ENCODE peak calls at places on chromosomes 2 and 18, in ten cellular contexts. One of them, this sample, is unnamed.

GRCh38 chr2:9768388-9768787 is 74.9 kb upstream of the TAF1B start:
- DNase-seq in germinal center: no peak
- DNase-seq in NCI-H187: peak; percentile 95
- DNase-seq in ovary: no peak
- DNase-seq in activated CD8-positive, alpha-beta T cell treated with anti-CD3 and anti-CD28 coated beads for 36 hours: no peak
- DNase-seq in activated naive CD4-positive, alpha-beta T cell treated with anti-CD3 and anti-CD28 coated beads, Interleukin-2, amount 50 U/mL, for 16 hours: no peak
- DNase-seq in cardiac muscle cell: no peak
- DNase-seq in OCI-M1: peak; percentile 27
- DNase-seq in GM12891: no peak
- DNase-seq in amygdala: no peak
- DNase-seq in this sample: no peak

GRCh38 chr18:43485565-43485964 is 208.3 kb upstream of the SYT4 start:
- DNase-seq in germinal center: no peak
- DNase-seq in NCI-H187: no peak
- DNase-seq in ovary: no peak
- DNase-seq in activated CD8-positive, alpha-beta T cell treated with anti-CD3 and anti-CD28 coated beads for 36 hours: no peak
- DNase-seq in activated naive CD4-positive, alpha-beta T cell treated with anti-CD3 and anti-CD28 coated beads, Interleukin-2, amount 50 U/mL, for 16 hours: no peak
- DNase-seq in cardiac muscle cell: no peak
- DNase-seq in OCI-M1: no peak
- DNase-seq in GM12891: no peak
- DNase-seq in amygdala: no peak
- DNase-seq in this sample: no peak

GRCh38 chr2:834233-834632 is 116.4 kb upstream of the SNTG2 start:
- DNase-seq in germinal center: no peak
- DNase-seq in NCI-H187: no peak
- DNase-seq in ovary: no peak
- DNase-seq in activated CD8-positive, alpha-beta T cell treated with anti-CD3 and anti-CD28 coated beads for 36 hours: no peak
- DNase-seq in activated naive CD4-positive, alpha-beta T cell treated with anti-CD3 and anti-CD28 coated beads, Interleukin-2, amount 50 U/mL, for 16 hours: no peak
- DNase-seq in cardiac muscle cell: no peak
- DNase-seq in OCI-M1: no peak
- DNase-seq in GM12891: no peak
- DNase-seq in amygdala: no peak
- DNase-seq in this sample: no peak

GRCh38 chr2:26457695-26458364 is 20.1 kb downstream of the OTOF start:
- DNase-seq in germinal center: no peak
- DNase-seq in NCI-H187: no peak
- DNase-seq in ovary: no peak
- DNase-seq in activated CD8-positive, alpha-beta T cell treated with anti-CD3 and anti-CD28 coated beads for 36 hours: no peak
- DNase-seq in activated naive CD4-positive, alpha-beta T cell treated with anti-CD3 and anti-CD28 coated beads, Interleukin-2, amount 50 U/mL, for 16 hours: no peak
- DNase-seq in cardiac muscle cell: peak; percentile 24
- DNase-seq in OCI-M1: no peak
- DNase-seq in GM12891: no peak
- DNase-seq in amygdala: no peak
- DNase-seq in this sample: no peak

GRCh38 chr2:63432373-63432772 is 155.9 kb downstream of the WDPCP start:
- DNase-seq in germinal center: no peak
- DNase-seq in NCI-H187: no peak
- DNase-seq in ovary: no peak
- DNase-seq in activated CD8-positive, alpha-beta T cell treated with anti-CD3 and anti-CD28 coated beads for 36 hours: no peak
- DNase-seq in activated naive CD4-positive, alpha-beta T cell treated with anti-CD3 and anti-CD28 coated beads, Interleukin-2, amount 50 U/mL, for 16 hours: no peak
- DNase-seq in cardiac muscle cell: peak; percentile 53
- DNase-seq in OCI-M1: peak; percentile 7
- DNase-seq in GM12891: no peak
- DNase-seq in amygdala: no peak
- DNase-seq in this sample: no peak

GRCh38 chr2:99984781-99985525 is 157.4 kb downstream of the AFF3 start:
- DNase-seq in germinal center: no peak
- DNase-seq in NCI-H187: no peak
- DNase-seq in ovary: no peak
- DNase-seq in activated CD8-positive, alpha-beta T cell treated with anti-CD3 and anti-CD28 coated beads for 36 hours: no peak
- DNase-seq in activated naive CD4-positive, alpha-beta T cell treated with anti-CD3 and anti-CD28 coated beads, Interleukin-2, amount 50 U/mL, for 16 hours: no peak
- DNase-seq in cardiac muscle cell: peak; percentile 16
- DNase-seq in OCI-M1: no peak
- DNase-seq in GM12891: no peak
- DNase-seq in amygdala: no peak
- DNase-seq in this sample: no peak

GRCh38 chr2:171523969-171524401 is 1.7 kb downstream of the CYBRD1 start:
- DNase-seq in germinal center: no peak
- DNase-seq in NCI-H187: no peak
- DNase-seq in ovary: no peak
- DNase-seq in activated CD8-positive, alpha-beta T cell treated with anti-CD3 and anti-CD28 coated beads for 36 hours: no peak
- DNase-seq in activated naive CD4-positive, alpha-beta T cell treated with anti-CD3 and anti-CD28 coated beads, Interleukin-2, amount 50 U/mL, for 16 hours: no peak
- DNase-seq in cardiac muscle cell: peak; percentile 48
- DNase-seq in OCI-M1: no peak
- DNase-seq in GM12891: no peak
- DNase-seq in amygdala: no peak
- DNase-seq in this sample: no peak

GRCh38 chr2:182915369-182916326 is 49.2 kb upstream of the FRZB start:
- DNase-seq in germinal center: no peak
- DNase-seq in NCI-H187: no peak
- DNase-seq in ovary: no peak
- DNase-seq in activated CD8-positive, alpha-beta T cell treated with anti-CD3 and anti-CD28 coated beads for 36 hours: no peak
- DNase-seq in activated naive CD4-positive, alpha-beta T cell treated with anti-CD3 and anti-CD28 coated beads, Interleukin-2, amount 50 U/mL, for 16 hours: no peak
- DNase-seq in cardiac muscle cell: peak; percentile 29
- DNase-seq in OCI-M1: no peak
- DNase-seq in GM12891: no peak
- DNase-seq in amygdala: no peak
- DNase-seq in this sample: peak; percentile 21

GRCh38 chr18:22300665-22301636 is 116.8 kb downstream of the CTAGE1 start:
- DNase-seq in germinal center: no peak
- DNase-seq in NCI-H187: no peak
- DNase-seq in ovary: no peak
- DNase-seq in activated CD8-positive, alpha-beta T cell treated with anti-CD3 and anti-CD28 coated beads for 36 hours: no peak
- DNase-seq in activated naive CD4-positive, alpha-beta T cell treated with anti-CD3 and anti-CD28 coated beads, Interleukin-2, amount 50 U/mL, for 16 hours: no peak
- DNase-seq in cardiac muscle cell: peak; percentile 59
- DNase-seq in OCI-M1: peak; percentile 91
- DNase-seq in GM12891: no peak
- DNase-seq in amygdala: no peak
- DNase-seq in this sample: no peak

GRCh38 chr2:38268691-38269309 is 108.3 kb downstream of the ATL2 start:
- DNase-seq in germinal center: no peak
- DNase-seq in NCI-H187: no peak
- DNase-seq in ovary: no peak
- DNase-seq in activated CD8-positive, alpha-beta T cell treated with anti-CD3 and anti-CD28 coated beads for 36 hours: no peak
- DNase-seq in activated naive CD4-positive, alpha-beta T cell treated with anti-CD3 and anti-CD28 coated beads, Interleukin-2, amount 50 U/mL, for 16 hours: no peak
- DNase-seq in cardiac muscle cell: no peak
- DNase-seq in OCI-M1: peak; percentile 27
- DNase-seq in GM12891: no peak
- DNase-seq in amygdala: no peak
- DNase-seq in this sample: no peak

GRCh38 chr2:116510117-116510671 is 1304.3 kb upstream of the DDX18 start:
- DNase-seq in germinal center: no peak
- DNase-seq in NCI-H187: no peak
- DNase-seq in ovary: no peak
- DNase-seq in activated CD8-positive, alpha-beta T cell treated with anti-CD3 and anti-CD28 coated beads for 36 hours: no peak
- DNase-seq in activated naive CD4-positive, alpha-beta T cell treated with anti-CD3 and anti-CD28 coated beads, Interleukin-2, amount 50 U/mL, for 16 hours: no peak
- DNase-seq in cardiac muscle cell: peak; percentile 14
- DNase-seq in OCI-M1: peak; percentile 54
- DNase-seq in GM12891: no peak
- DNase-seq in amygdala: no peak
- DNase-seq in this sample: no peak

GRCh38 chr2:154537024-154537423 is 161.5 kb upstream of the KCNJ3 start:
- DNase-seq in germinal center: no peak
- DNase-seq in NCI-H187: no peak
- DNase-seq in ovary: no peak
- DNase-seq in activated CD8-positive, alpha-beta T cell treated with anti-CD3 and anti-CD28 coated beads for 36 hours: no peak
- DNase-seq in activated naive CD4-positive, alpha-beta T cell treated with anti-CD3 and anti-CD28 coated beads, Interleukin-2, amount 50 U/mL, for 16 hours: no peak
- DNase-seq in cardiac muscle cell: no peak
- DNase-seq in OCI-M1: no peak
- DNase-seq in GM12891: no peak
- DNase-seq in amygdala: no peak
- DNase-seq in this sample: no peak

GRCh38 chr2:191319181-191319580 is 74.0 kb downstream of the MYO1B start:
- DNase-seq in germinal center: no peak
- DNase-seq in NCI-H187: no peak
- DNase-seq in ovary: no peak
- DNase-seq in activated CD8-positive, alpha-beta T cell treated with anti-CD3 and anti-CD28 coated beads for 36 hours: no peak
- DNase-seq in activated naive CD4-positive, alpha-beta T cell treated with anti-CD3 and anti-CD28 coated beads, Interleukin-2, amount 50 U/mL, for 16 hours: no peak
- DNase-seq in cardiac muscle cell: no peak
- DNase-seq in OCI-M1: no peak
- DNase-seq in GM12891: no peak
- DNase-seq in amygdala: no peak
- DNase-seq in this sample: no peak

GRCh38 chr2:172467382-172467781 is 40.0 kb downstream of the ITGA6 start:
- DNase-seq in germinal center: no peak
- DNase-seq in NCI-H187: no peak
- DNase-seq in ovary: no peak
- DNase-seq in activated CD8-positive, alpha-beta T cell treated with anti-CD3 and anti-CD28 coated beads for 36 hours: peak; percentile 30
- DNase-seq in activated naive CD4-positive, alpha-beta T cell treated with anti-CD3 and anti-CD28 coated beads, Interleukin-2, amount 50 U/mL, for 16 hours: no peak
- DNase-seq in cardiac muscle cell: no peak
- DNase-seq in OCI-M1: peak; percentile 68
- DNase-seq in GM12891: no peak
- DNase-seq in amygdala: no peak
- DNase-seq in this sample: no peak

GRCh38 chr2:240884221-240884620 is 11.7 kb downstream of the MAB21L4 start:
- DNase-seq in germinal center: no peak
- DNase-seq in NCI-H187: no peak
- DNase-seq in ovary: no peak
- DNase-seq in activated CD8-positive, alpha-beta T cell treated with anti-CD3 and anti-CD28 coated beads for 36 hours: no peak
- DNase-seq in activated naive CD4-positive, alpha-beta T cell treated with anti-CD3 and anti-CD28 coated beads, Interleukin-2, amount 50 U/mL, for 16 hours: no peak
- DNase-seq in cardiac muscle cell: no peak
- DNase-seq in OCI-M1: no peak
- DNase-seq in GM12891: no peak
- DNase-seq in amygdala: no peak
- DNase-seq in this sample: no peak

GRCh38 chr18:26436176-26437031 is 111.9 kb downstream of the KCTD1 start:
- DNase-seq in germinal center: no peak
- DNase-seq in NCI-H187: no peak
- DNase-seq in ovary: no peak
- DNase-seq in activated CD8-positive, alpha-beta T cell treated with anti-CD3 and anti-CD28 coated beads for 36 hours: no peak
- DNase-seq in activated naive CD4-positive, alpha-beta T cell treated with anti-CD3 and anti-CD28 coated beads, Interleukin-2, amount 50 U/mL, for 16 hours: no peak
- DNase-seq in cardiac muscle cell: peak; percentile 80
- DNase-seq in OCI-M1: no peak
- DNase-seq in GM12891: no peak
- DNase-seq in amygdala: no peak
- DNase-seq in this sample: no peak

GRCh38 chr18:13261658-13262357 is 43.2 kb downstream of the LDLRAD4 start:
- DNase-seq in germinal center: no peak
- DNase-seq in NCI-H187: no peak
- DNase-seq in ovary: no peak
- DNase-seq in activated CD8-positive, alpha-beta T cell treated with anti-CD3 and anti-CD28 coated beads for 36 hours: peak; percentile 60
- DNase-seq in activated naive CD4-positive, alpha-beta T cell treated with anti-CD3 and anti-CD28 coated beads, Interleukin-2, amount 50 U/mL, for 16 hours: no peak
- DNase-seq in cardiac muscle cell: no peak
- DNase-seq in OCI-M1: no peak
- DNase-seq in GM12891: no peak
- DNase-seq in amygdala: no peak
- DNase-seq in this sample: no peak

GRCh38 chr2:52934354-52934898 is 833.2 kb upstream of the CHAC2 start:
- DNase-seq in germinal center: no peak
- DNase-seq in NCI-H187: no peak
- DNase-seq in ovary: no peak
- DNase-seq in activated CD8-positive, alpha-beta T cell treated with anti-CD3 and anti-CD28 coated beads for 36 hours: no peak
- DNase-seq in activated naive CD4-positive, alpha-beta T cell treated with anti-CD3 and anti-CD28 coated beads, Interleukin-2, amount 50 U/mL, for 16 hours: no peak
- DNase-seq in cardiac muscle cell: peak; percentile 51
- DNase-seq in OCI-M1: peak; percentile 40
- DNase-seq in GM12891: no peak
- DNase-seq in amygdala: no peak
- DNase-seq in this sample: no peak

GRCh38 chr2:161134547-161135518 is 25.4 kb upstream of the TANK start:
- DNase-seq in germinal center: no peak
- DNase-seq in NCI-H187: no peak
- DNase-seq in ovary: peak; percentile 37
- DNase-seq in activated CD8-positive, alpha-beta T cell treated with anti-CD3 and anti-CD28 coated beads for 36 hours: no peak
- DNase-seq in activated naive CD4-positive, alpha-beta T cell treated with anti-CD3 and anti-CD28 coated beads, Interleukin-2, amount 50 U/mL, for 16 hours: no peak
- DNase-seq in cardiac muscle cell: peak; percentile 33
- DNase-seq in OCI-M1: no peak
- DNase-seq in GM12891: no peak
- DNase-seq in amygdala: no peak
- DNase-seq in this sample: no peak

GRCh38 chr2:145273840-145274239 is 753.9 kb upstream of the ZEB2 start:
- DNase-seq in germinal center: no peak
- DNase-seq in NCI-H187: no peak
- DNase-seq in ovary: no peak
- DNase-seq in activated CD8-positive, alpha-beta T cell treated with anti-CD3 and anti-CD28 coated beads for 36 hours: peak; percentile 6
- DNase-seq in activated naive CD4-positive, alpha-beta T cell treated with anti-CD3 and anti-CD28 coated beads, Interleukin-2, amount 50 U/mL, for 16 hours: no peak
- DNase-seq in cardiac muscle cell: no peak
- DNase-seq in OCI-M1: no peak
- DNase-seq in GM12891: no peak
- DNase-seq in amygdala: no peak
- DNase-seq in this sample: no peak

GRCh38 chr18:5058768-5059539 is 138.1 kb downstream of the AKAIN1 start:
- DNase-seq in germinal center: no peak
- DNase-seq in NCI-H187: no peak
- DNase-seq in ovary: no peak
- DNase-seq in activated CD8-positive, alpha-beta T cell treated with anti-CD3 and anti-CD28 coated beads for 36 hours: peak; percentile 64
- DNase-seq in activated naive CD4-positive, alpha-beta T cell treated with anti-CD3 and anti-CD28 coated beads, Interleukin-2, amount 50 U/mL, for 16 hours: peak; percentile 23
- DNase-seq in cardiac muscle cell: no peak
- DNase-seq in OCI-M1: peak; percentile 38
- DNase-seq in GM12891: no peak
- DNase-seq in amygdala: no peak
- DNase-seq in this sample: no peak

GRCh38 chr2:89845532-89845931 is 1154.1 kb downstream of the RPIA start:
- DNase-seq in germinal center: peak; percentile 1
- DNase-seq in NCI-H187: no peak
- DNase-seq in ovary: no peak
- DNase-seq in activated CD8-positive, alpha-beta T cell treated with anti-CD3 and anti-CD28 coated beads for 36 hours: no peak
- DNase-seq in activated naive CD4-positive, alpha-beta T cell treated with anti-CD3 and anti-CD28 coated beads, Interleukin-2, amount 50 U/mL, for 16 hours: no peak
- DNase-seq in cardiac muscle cell: no peak
- DNase-seq in OCI-M1: no peak
- DNase-seq in GM12891: no peak
- DNase-seq in amygdala: no peak
- DNase-seq in this sample: no peak

GRCh38 chr2:54052825-54053718 is 62.3 kb upstream of the ACYP2 start:
- DNase-seq in germinal center: no peak
- DNase-seq in NCI-H187: no peak
- DNase-seq in ovary: no peak
- DNase-seq in activated CD8-positive, alpha-beta T cell treated with anti-CD3 and anti-CD28 coated beads for 36 hours: no peak
- DNase-seq in activated naive CD4-positive, alpha-beta T cell treated with anti-CD3 and anti-CD28 coated beads, Interleukin-2, amount 50 U/mL, for 16 hours: no peak
- DNase-seq in cardiac muscle cell: no peak
- DNase-seq in OCI-M1: peak; percentile 26
- DNase-seq in GM12891: no peak
- DNase-seq in amygdala: no peak
- DNase-seq in this sample: no peak

This sample was measured in SW 1271.